ENCODE peak calls at places on chromosomes 7 and 10, in six cellular contexts. B is prostate gland, O is IMR-90, S is ovary, P is psoas muscle, Z is heart left ventricle. M is an unnamed sample. For H3K4me1, the result is how much of the 10 kb centered on the place peaks cover.

GRCh38 chr7:157073949-157074624 is 63.6 kb upstream of the MNX1 start:
- DNase-seq in B (no peak), O (no peak), S (no peak), P (no peak), Z (no peak), M (no peak)

GRCh38 chr7:8442814-8443304 is 9.4 kb downstream of the NXPH1 start:
- DNase-seq in B (no peak), O (no peak), S (peak), P (peak), Z (peak), M (peak)

GRCh38 chr10:114328876-114329275 is 75.4 kb downstream of the AFAP1L2 start:
- DNase-seq in B (peak), O (no peak), S (no peak), P (no peak), Z (peak), M (no peak)

GRCh38 chr10:87641065-87641464 is 18.6 kb upstream of the PAPSS2 start:
- DNase-seq in B (no peak), O (no peak), S (no peak), P (no peak), Z (no peak), M (no peak)

GRCh38 chr7:135716677-135717238 is 11.2 kb downstream of the SLC13A4 start:
- DNase-seq in B (no peak), O (peak), S (no peak), P (no peak), Z (no peak), M (no peak)

GRCh38 chr10:117431160-117431559 is 55.9 kb upstream of the PDZD8 start:
- DNase-seq in B (no peak), O (no peak), S (no peak), P (no peak), Z (no peak), M (no peak)

GRCh38 chr7:152313879-152314604 is 121.8 kb downstream of the KMT2C start:
- DNase-seq in B (peak), O (peak), S (no peak), P (no peak), Z (no peak), M (peak)

GRCh38 chr7:158810846-158811245 is 18.5 kb downstream of the ESYT2 start:
- DNase-seq in B (no peak), O (no peak), S (no peak), P (peak), Z (no peak), M (no peak)

GRCh38 chr10:113907166-113907565 is 52.7 kb downstream of the NHLRC2 start:
- DNase-seq in B (no peak), O (peak), S (no peak), P (no peak), Z (no peak), M (peak)

GRCh38 chr10:42929236-42929635 is 146.6 kb downstream of the BMS1 start:
- DNase-seq in B (no peak), O (no peak), S (no peak), P (no peak), Z (no peak), M (no peak)

GRCh38 chr7:51346136-51346535 is 29.5 kb upstream of the COBL start:
- DNase-seq in B (no peak), O (no peak), S (no peak), P (no peak), Z (no peak), M (no peak)

GRCh38 chr7:142632291-142633134 is 116.8 kb upstream of the PRSS1 start:
- DNase-seq in B (peak), O (peak), S (peak), P (no peak), Z (peak), M (peak)

GRCh38 chr10:61024801-61025201 is 80.8 kb upstream of the RHOBTB1 start:
- DNase-seq in B (no peak), O (peak), S (no peak), P (no peak), Z (no peak), M (peak)

GRCh38 chr10:101087965-101088364 is 26.2 kb downstream of the KAZALD1 start:
- DNase-seq in B (no peak), O (no peak), S (no peak), P (no peak), Z (peak), M (no peak)

GRCh38 chr10:121553455-121553854 is 44.8 kb downstream of the FGFR2 start:
- DNase-seq in B (no peak), O (no peak), S (no peak), P (no peak), Z (no peak), M (no peak)

GRCh38 chr7:51295435-51296269 is 21.0 kb downstream of the COBL start:
- DNase-seq in B (peak), O (no peak), S (no peak), P (no peak), Z (no peak), M (no peak)

GRCh38 chr10:11035318-11035920 is 17.7 kb downstream of the CELF2 start:
- DNase-seq in B (no peak), O (peak), S (no peak), P (peak), Z (peak), M (peak)

GRCh38 chr10:112955736-112956421 is 5.8 kb downstream of the TCF7L2 start:
- DNase-seq in B (no peak), O (peak), S (no peak), P (no peak), Z (no peak), M (peak)

GRCh38 chr7:95004618-95005282 is 97.4 kb downstream of the PPP1R9A start:
- DNase-seq in B (no peak), O (no peak), S (no peak), P (no peak), Z (peak), M (no peak)

GRCh38 chr10:103445767-103446567 is 6.2 kb downstream of the CALHM2 start:
- DNase-seq in B (no peak), O (peak), S (peak), P (peak), Z (peak), M (no peak)

GRCh38 chr7:94276797-94277196 is 117.9 kb upstream of the COL1A2 start:
- DNase-seq in B (no peak), O (peak), S (no peak), P (no peak), Z (no peak), M (peak)

GRCh38 chr10:117442944-117443676 is 67.9 kb upstream of the PDZD8 start:
- DNase-seq in B (peak), O (peak), S (peak), P (peak), Z (peak), M (peak)

GRCh38 chr7:130486114-130486962 is 5.5 kb upstream of the MEST start:
- DNase-seq in B (peak), O (no peak), S (peak), P (peak), Z (peak), M (peak)

GRCh38 chr7:76423666-76424412 is 911 bp upstream of the ZP3 start:
- DNase-seq in B (peak), O (no peak), S (no peak), P (no peak), Z (no peak), M (peak)

GRCh38 chr10:103280505-103280904 is 3.6 kb downstream of the INA start:
- DNase-seq in B (no peak), O (no peak), S (no peak), P (no peak), Z (no peak), M (no peak)

GRCh38 chr7:45080265-45080957 is 8.4 kb downstream of the NACAD start:
- DNase-seq in B (no peak), O (no peak), S (peak), P (no peak), Z (no peak), M (no peak)

GRCh38 chr10:128894641-128895040 is 572.4 kb upstream of the MGMT start:
- DNase-seq in B (no peak), O (no peak), S (no peak), P (no peak), Z (no peak), M (no peak)

GRCh38 chr7:55134786-55135185 is 116.0 kb downstream of the EGFR start:
- DNase-seq in B (no peak), O (peak), S (no peak), P (no peak), Z (no peak), M (no peak)

GRCh38 chr7:55132550-55132889 is 113.7 kb downstream of the EGFR start:
- DNase-seq in B (no peak), O (no peak), S (no peak), P (no peak), Z (no peak), M (no peak)

GRCh38 chr7:55132890-55133551 is 114.2 kb downstream of the EGFR start:
- DNase-seq in B (no peak), O (peak), S (no peak), P (no peak), Z (peak), M (no peak)

GRCh38 chr7:55135462-55135861 is 116.6 kb downstream of the EGFR start:
- DNase-seq in B (no peak), O (no peak), S (no peak), P (no peak), Z (no peak), M (no peak)

DNA sequence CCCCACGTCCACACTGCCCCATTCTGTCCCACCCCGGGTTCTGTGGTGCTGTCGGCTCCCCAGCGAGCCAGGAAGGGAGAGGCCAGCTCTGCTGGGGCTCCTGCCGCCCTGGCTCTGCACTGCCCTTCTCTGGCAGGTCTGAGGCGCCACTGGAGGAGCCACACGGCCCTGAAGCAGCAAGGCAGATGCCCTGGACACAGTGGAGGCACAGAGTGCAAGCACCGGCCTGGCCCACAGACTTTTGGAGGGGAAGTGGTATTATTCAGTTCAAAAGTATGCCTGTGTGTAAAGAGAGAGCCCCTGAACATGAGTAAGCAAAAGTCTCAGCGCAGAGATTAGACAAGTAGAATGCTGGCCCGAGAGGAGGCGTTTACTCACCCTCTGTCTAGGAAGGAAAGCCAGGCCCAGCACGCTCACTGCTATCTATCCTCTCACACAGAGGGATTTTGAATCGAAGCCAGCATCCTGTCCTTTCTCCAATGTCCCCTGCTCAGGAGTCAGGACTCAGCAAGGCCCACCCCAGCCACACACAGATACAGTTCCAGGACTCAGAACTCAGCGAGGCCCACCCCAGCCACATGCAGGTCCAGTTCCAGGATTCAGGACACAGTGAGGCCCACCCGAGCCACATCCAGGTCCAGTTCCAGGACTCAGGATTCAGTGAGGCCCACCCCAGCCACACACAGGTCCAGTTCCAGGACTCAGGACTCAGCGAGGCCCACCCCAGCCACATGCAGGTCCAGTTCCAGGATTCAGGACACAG is 115.0 kb downstream of the EGFR start:
- DNase-seq in B (no peak), O (peak), S (no peak), P (peak), Z (peak), M (peak)
- TF ChIP-seq CTCF in B (no peak), O (peak), S (no peak), P (peak), Z (no peak), M (no peak)

GRCh38 chr10:48692748-48693147 is 8.1 kb downstream of the WDFY4 start:
- DNase-seq in B (no peak), O (no peak), S (no peak), P (no peak), Z (no peak), M (no peak)
- H3K4me1 ChIP-seq in B (under half), O (under half), S (under half), P (under half), Z (under half), M (under half)

GRCh38 chr7:71942115-71942514 is 470.0 kb downstream of the CALN1 start:
- DNase-seq in B (no peak), O (no peak), S (no peak), P (no peak), Z (no peak), M (no peak)
- H3K27ac ChIP-seq in B (no peak), O (no peak), S (no peak), P (no peak), Z (no peak), M (no peak)

GRCh38 chr7:47195641-47196040 is 386.3 kb downstream of the TNS3 start:
- DNase-seq in B (no peak), O (no peak), S (no peak), P (no peak), Z (no peak), M (no peak)
- TF ChIP-seq CTCF in B (no peak), O (no peak), S (no peak), P (peak), Z (peak), M (peak)

GRCh38 chr7:131536361-131536849 is 20.0 kb downstream of the PODXL start:
- DNase-seq in B (no peak), O (no peak), S (peak), P (no peak), Z (no peak), M (no peak)
- H3K4me1 ChIP-seq in B (under half), O (under half), S (under half), P (under half), Z (half or more), M (under half)

DNA sequence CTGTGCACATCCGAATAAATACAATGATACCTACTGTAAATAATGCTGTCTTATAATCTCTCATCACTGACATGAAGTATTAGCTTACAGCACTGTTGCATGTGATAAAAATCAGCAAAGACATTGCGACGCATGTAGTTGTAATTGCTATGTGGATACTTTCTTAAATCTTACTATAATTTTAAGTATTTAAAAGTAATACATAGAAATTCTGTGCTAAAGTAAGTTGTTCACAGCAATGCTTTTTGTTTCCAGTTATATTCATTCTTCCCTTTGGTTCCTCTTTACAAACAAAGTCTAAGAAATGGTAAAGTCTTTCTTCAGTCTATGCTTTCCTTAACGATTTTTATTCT is 113.7 kb upstream of the DGKB start:
- DNase-seq in B (no peak), O (no peak), S (no peak), P (no peak), Z (no peak), M (no peak)
- H3K27ac ChIP-seq in B (no peak), O (no peak), S (no peak), P (no peak), Z (no peak), M (no peak)

DNA sequence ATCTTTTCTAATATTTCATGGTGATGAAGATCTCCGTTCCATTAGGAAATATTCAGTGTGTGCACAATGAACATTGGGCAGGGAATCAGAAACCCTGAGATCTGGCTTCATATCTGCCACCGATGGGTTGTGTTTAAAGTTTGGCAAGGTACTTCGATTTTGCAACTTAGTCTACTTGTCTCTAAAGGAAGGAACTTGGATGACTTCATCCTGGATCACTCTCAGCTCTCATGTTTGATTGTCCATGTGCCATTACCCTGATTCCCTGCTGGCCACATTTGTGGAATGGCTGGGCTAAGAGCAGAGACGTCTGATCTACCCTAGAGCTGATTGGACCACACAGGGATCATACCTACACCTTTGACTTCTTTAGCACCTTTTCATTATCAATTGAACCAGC is 177.0 kb upstream of the KMT2E start:
- DNase-seq in B (no peak), O (no peak), S (no peak), P (no peak), Z (no peak), M (no peak)
- TF ChIP-seq CTCF in B (no peak), O (no peak), S (no peak), P (no peak), Z (no peak), M (no peak)

M was measured in cardiac muscle cell.